ENCODE peak calls at places on chromosomes 6 and 20, in six cellular contexts. F, P, C, R, D and U are unnamed samples.

GRCh38 chr6:37507690-37508421 is 8.2 kb upstream of the CCDC167 start:
- DNase-seq in D (no peak), P (no peak), F (no peak), C (no peak), R (no peak), U (no peak)

GRCh38 chr6:142692942-142693341 is 252.0 kb downstream of the HIVEP2 start:
- DNase-seq in R (peak; percentile 95), C (peak; percentile 90), F (peak; percentile 49), D (peak; percentile 45), P (peak; percentile 41), U (peak; percentile 56)

GRCh38 chr6:75620387-75621304 is 19.0 kb downstream of the SENP6 start:
- DNase-seq in C (peak; percentile 32), D (no peak), R (no peak), P (no peak), F (no peak), U (no peak)

GRCh38 chr6:137271245-137272183 is 52.3 kb upstream of the IFNGR1 start:
- DNase-seq in P (peak; percentile 29), D (no peak), F (no peak), R (peak; percentile 67), C (peak; percentile 77), U (no peak)

GRCh38 chr6:32153252-32153834 is 598 bp upstream of the PPT2 start:
- DNase-seq in D (peak; percentile 42), R (no peak), C (no peak), F (peak; percentile 21), P (no peak), U (no peak)

GRCh38 chr20:47559141-47559540 is 57.5 kb downstream of the NCOA3 start:
- DNase-seq in C (peak; percentile 60), D (no peak), F (no peak), R (no peak), P (no peak), U (no peak)

GRCh38 chr20:4272225-4272624 is 256.9 kb upstream of the RNF24 start:
- DNase-seq in C (no peak), D (no peak), R (peak; percentile 29), P (no peak), F (no peak), U (no peak)

GRCh38 chr6:159282351-159282750 is 113.2 kb downstream of the FNDC1 start:
- DNase-seq in R (no peak), P (no peak), C (no peak), F (no peak), D (no peak), U (no peak)

GRCh38 chr6:155171109-155171746 is 92.6 kb upstream of the CLDN20 start:
- DNase-seq in D (peak; percentile 68), R (peak; percentile 93), P (peak; percentile 81), F (no peak), C (peak; percentile 93), U (peak; percentile 56)

GRCh38 chr6:18034798-18035202 is 47.4 kb upstream of the KIF13A start:
- DNase-seq in C (peak; percentile 22), D (peak; percentile 9), P (no peak), R (peak; percentile 17), F (no peak), U (no peak)

GRCh38 chr6:6026513-6027205 is 19.9 kb upstream of the NRN1 start:
- DNase-seq in C (no peak), D (no peak), R (no peak), F (no peak), P (no peak), U (no peak)

DNA sequence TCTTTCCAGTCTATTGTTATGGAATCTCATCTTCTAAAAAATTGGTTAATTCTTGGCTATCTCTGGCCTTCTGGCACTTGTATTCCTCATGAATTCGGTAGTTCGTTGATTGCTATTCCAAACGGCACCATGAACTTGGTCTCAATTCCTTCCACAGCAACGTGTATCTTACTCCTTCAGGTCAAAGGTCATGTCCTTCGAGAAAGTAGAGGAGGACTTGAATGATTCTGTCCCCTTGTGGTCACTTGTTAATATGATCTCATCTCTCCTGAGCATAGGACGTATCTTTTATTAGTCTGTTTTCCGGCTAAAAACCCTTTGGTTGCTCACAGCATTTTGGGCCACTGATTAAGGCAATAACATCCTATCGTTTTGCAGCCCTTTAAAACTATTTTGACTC is 9.4 kb downstream of the TLDC2 start:
- DNase-seq in P (no peak), F (no peak), D (no peak), C (peak; percentile 7), R (no peak), U (no peak)
- TF ChIP-seq CTCF in P (no peak), F (peak; percentile 13), D (no peak), C (peak; percentile 22), R (no peak), U (no peak)

DNA sequence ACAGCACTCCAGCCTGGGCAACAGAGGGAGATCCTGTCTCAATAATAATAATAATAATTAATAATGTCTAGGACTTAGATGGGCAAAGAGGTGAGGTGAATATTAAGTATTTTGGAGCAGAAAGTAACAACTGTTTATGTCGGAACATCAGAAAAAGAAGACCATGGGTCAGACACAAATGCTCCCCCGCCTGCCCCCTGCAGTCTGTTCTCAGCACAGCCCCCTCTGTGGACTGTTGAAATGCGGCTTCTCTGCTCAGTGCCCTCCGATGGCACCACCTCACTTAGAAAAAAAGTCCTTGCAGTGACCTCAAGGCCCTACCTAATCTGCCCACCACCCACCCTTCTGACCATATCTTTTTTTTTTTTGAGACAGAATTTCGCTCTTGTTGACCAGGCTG is 5.2 kb upstream of the ETV7 start:
- DNase-seq in C (no peak), R (no peak), P (no peak), F (no peak), D (no peak), U (no peak)
- TF ChIP-seq CTCF in C (no peak), R (no peak), P (no peak), F (no peak), D (no peak), U (no peak)

DNA sequence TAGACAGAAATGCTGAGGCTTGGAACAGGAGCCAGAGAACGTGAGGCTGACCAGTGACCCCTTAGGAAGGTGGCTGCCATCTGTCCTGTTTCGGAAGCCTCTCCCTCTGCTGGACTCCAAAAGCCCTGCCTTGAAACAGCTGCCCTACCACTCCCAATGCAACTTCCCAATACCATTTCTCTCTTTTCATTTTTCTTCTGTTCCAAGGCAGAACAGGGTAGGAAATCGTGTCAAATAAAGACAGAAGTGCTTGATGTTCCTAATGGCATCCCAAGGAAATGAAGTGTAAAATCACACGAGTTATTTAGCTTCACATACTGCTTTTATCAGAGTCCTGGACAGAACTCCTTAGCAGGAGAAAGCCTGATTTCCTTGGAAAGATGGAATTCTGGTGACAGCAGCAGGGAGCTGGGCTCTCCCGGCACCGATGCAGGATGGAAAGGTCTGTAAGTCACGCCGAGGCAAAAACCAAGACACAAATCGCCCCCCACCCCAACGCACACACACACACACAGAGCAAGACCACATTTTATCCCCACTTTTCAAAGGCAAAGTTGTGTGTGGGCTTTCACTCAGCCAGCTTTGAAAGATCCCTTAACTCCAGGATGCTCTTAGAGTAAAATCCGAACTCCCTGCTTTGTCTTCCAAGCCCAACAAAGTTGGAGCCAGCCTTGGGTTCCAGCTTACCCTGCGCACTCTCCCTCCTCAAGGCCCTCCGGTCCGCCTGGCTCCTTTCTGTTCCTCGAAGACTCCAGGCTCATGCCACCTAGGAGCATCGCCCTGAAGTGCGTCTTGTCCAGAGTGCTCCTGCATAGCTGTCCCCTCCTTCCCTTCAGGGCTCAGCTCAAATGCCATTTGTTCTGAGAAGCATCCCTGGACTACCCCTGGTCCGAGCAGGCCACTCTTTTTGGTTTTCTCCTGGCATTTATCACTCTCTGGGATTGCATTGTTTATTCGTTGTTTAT is 11.6 kb upstream of the STX16 start:
- DNase-seq in F (no peak), C (no peak), R (no peak), D (no peak), P (no peak), U (no peak)
- TF ChIP-seq CTCF in F (no peak), C (no peak), R (peak; percentile 14), D (no peak), P (no peak), U (no peak)

GRCh38 chr6:51753635-51754034 is 333.8 kb downstream of the PKHD1 start:
- DNase-seq in F (peak; percentile 16), R (no peak), D (no peak), C (no peak), P (peak; percentile 10), U (no peak)
- TF ChIP-seq CTCF in F (peak; percentile 70), R (peak; percentile 5), D (no peak), C (no peak), P (peak; percentile 34), U (peak; percentile 25)

DNA sequence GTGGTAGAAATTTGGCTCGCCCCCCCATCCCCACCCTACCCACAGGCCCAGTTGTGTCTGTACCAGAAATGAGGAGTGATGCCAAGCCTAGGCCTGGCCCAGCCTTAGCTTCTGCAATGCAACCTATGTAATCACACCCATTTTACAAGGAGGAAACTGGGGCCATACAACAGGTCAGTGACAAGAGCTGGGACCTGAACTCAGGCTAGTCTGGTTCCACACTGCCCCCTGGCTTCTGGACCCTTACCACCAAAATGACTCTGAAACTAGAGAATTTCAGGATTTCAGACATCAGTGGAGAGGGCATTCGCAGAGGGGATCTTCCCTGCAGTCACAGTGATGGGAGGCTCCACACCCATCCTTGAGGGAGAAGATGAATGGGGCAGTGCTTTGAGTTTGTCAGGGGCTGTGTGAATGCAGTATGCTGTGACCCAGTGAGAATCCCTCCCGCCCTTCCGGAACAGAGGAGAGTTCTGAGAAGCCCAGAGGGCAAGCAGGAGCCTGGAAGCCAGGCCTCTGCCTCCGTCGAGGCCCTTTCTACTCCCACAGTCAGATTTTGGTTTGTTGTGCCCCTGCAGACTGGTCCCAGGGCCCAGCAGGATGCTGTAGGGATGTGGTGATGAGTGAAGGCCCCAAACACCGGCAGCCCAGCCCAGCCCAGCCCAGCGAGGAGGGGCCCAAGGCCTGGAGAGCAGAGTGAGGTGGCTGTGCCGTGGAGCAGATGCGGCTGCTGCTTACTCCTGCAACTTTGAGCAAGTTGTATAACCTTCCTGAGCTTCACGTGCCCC is 48.1 kb upstream of the MYL9 start:
- DNase-seq in C (no peak), D (no peak), R (no peak), P (peak; percentile 46), F (no peak), U (no peak)
- TF ChIP-seq CTCF in C (peak; percentile 18), D (no peak), R (peak; percentile 38), P (peak; percentile 42), F (peak; percentile 35), U (no peak)

GRCh38 chr6:160934157-160934556 is 57.4 kb upstream of the MAP3K4 start:
- DNase-seq in C (no peak), F (no peak), P (no peak), D (no peak), R (no peak), U (no peak)

GRCh38 chr6:160930547-160931377 is 60.8 kb upstream of the MAP3K4 start:
- DNase-seq in P (peak; percentile 81), C (peak; percentile 87), D (peak; percentile 71), R (peak; percentile 78), F (peak; percentile 79), U (peak; percentile 52)

GRCh38 chr6:160929831-160930230 is 61.7 kb upstream of the MAP3K4 start:
- DNase-seq in C (no peak), R (no peak), D (no peak), F (no peak), P (no peak), U (no peak)

GRCh38 chr6:160931378-160932343 is 59.9 kb upstream of the MAP3K4 start:
- DNase-seq in F (no peak), P (no peak), C (no peak), R (peak; percentile 8), D (no peak), U (no peak)

DNA sequence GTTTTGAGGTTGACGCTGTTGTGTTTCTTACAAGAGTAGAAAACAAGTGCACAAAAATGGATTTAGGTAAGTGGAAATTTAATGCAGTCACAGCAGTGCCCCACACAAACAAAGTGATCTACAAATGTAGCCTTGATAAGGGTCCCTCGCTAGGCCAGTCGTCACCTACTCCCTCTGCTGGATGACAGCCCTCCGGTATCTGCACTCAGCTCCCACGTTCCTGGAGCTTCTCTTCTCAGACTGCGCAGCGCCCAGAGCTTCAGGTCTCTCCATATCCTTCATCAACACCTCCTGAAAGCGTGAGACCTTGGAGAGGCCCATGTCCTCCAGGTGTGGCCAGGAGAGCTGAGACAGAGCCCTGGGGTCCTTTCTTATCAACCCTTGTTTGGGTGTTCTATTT is 58.3 kb upstream of the MAP3K4 start:
- DNase-seq in C (no peak), D (no peak), F (no peak), P (no peak), R (no peak), U (no peak)
- TF ChIP-seq CTCF in C (peak; percentile 18), D (no peak), F (peak; percentile 27), P (no peak), R (no peak), U (no peak)